ENCODE peak calls at places on chromosomes 5 and 9, in five cellular contexts. One of them, this sample, is unnamed.

GRCh38 chr5:132821350-132821749 is 8.2 kb downstream of the SOWAHA start:
- DNase-seq in breast epithelium: no peak
- DNase-seq in WTC11: no peak
- DNase-seq in upper lobe of right lung: no peak
- DNase-seq in NCI-H1105: no peak
- DNase-seq in this sample: no peak

GRCh38 chr5:9380108-9380507 is 165.8 kb downstream of the SEMA5A start:
- DNase-seq in upper lobe of right lung: no peak
- DNase-seq in NCI-H1105: no peak
- DNase-seq in WTC11: no peak
- DNase-seq in breast epithelium: no peak
- DNase-seq in this sample: no peak

GRCh38 chr5:19886123-19886921 is 101.7 kb downstream of the CDH18 start:
- DNase-seq in WTC11: no peak
- DNase-seq in breast epithelium: no peak
- DNase-seq in upper lobe of right lung: no peak
- DNase-seq in NCI-H1105: no peak
- DNase-seq in this sample: no peak

GRCh38 chr5:73701566-73701965 is 75.6 kb downstream of the ARHGEF28 start:
- DNase-seq in breast epithelium: no peak
- DNase-seq in NCI-H1105: no peak
- DNase-seq in WTC11: no peak
- DNase-seq in upper lobe of right lung: no peak
- DNase-seq in this sample: no peak

GRCh38 chr9:21789541-21790037 is 12.8 kb upstream of the MTAP start:
- DNase-seq in upper lobe of right lung: no peak
- DNase-seq in WTC11: peak
- DNase-seq in NCI-H1105: peak
- DNase-seq in breast epithelium: no peak
- DNase-seq in this sample: peak

GRCh38 chr9:16653491-16654407 is 216.7 kb downstream of the BNC2 start:
- DNase-seq in breast epithelium: no peak
- DNase-seq in NCI-H1105: no peak
- DNase-seq in WTC11: no peak
- DNase-seq in upper lobe of right lung: no peak
- DNase-seq in this sample: no peak

GRCh38 chr9:128192601-128193371 is 1.4 kb upstream of the CIZ1 start:
- DNase-seq in breast epithelium: peak
- DNase-seq in NCI-H1105: peak
- DNase-seq in WTC11: peak
- DNase-seq in upper lobe of right lung: peak
- DNase-seq in this sample: no peak

GRCh38 chr5:593511-593910 is 18.6 kb upstream of the CEP72 start:
- DNase-seq in NCI-H1105: no peak
- DNase-seq in WTC11: no peak
- DNase-seq in upper lobe of right lung: peak
- DNase-seq in breast epithelium: no peak
- DNase-seq in this sample: no peak

GRCh38 chr9:97502984-97503861 is 1.8 kb downstream of the TMOD1 start:
- DNase-seq in upper lobe of right lung: no peak
- DNase-seq in WTC11: peak
- DNase-seq in NCI-H1105: no peak
- DNase-seq in breast epithelium: no peak
- DNase-seq in this sample: no peak

GRCh38 chr9:76510041-76510440 is 51.1 kb downstream of the GCNT1 start:
- DNase-seq in upper lobe of right lung: no peak
- DNase-seq in NCI-H1105: no peak
- DNase-seq in WTC11: no peak
- DNase-seq in breast epithelium: no peak
- DNase-seq in this sample: no peak

GRCh38 chr5:73318308-73318719 is 130.3 kb downstream of the FOXD1 start:
- DNase-seq in NCI-H1105: no peak
- DNase-seq in breast epithelium: no peak
- DNase-seq in upper lobe of right lung: no peak
- DNase-seq in WTC11: no peak
- DNase-seq in this sample: no peak

GRCh38 chr9:16458696-16459420 is 411.6 kb downstream of the BNC2 start:
- DNase-seq in upper lobe of right lung: no peak
- DNase-seq in breast epithelium: no peak
- DNase-seq in NCI-H1105: no peak
- DNase-seq in WTC11: no peak
- DNase-seq in this sample: no peak

GRCh38 chr5:8208307-8208706 is 339.4 kb downstream of the MTRR start:
- DNase-seq in breast epithelium: no peak
- DNase-seq in NCI-H1105: no peak
- DNase-seq in WTC11: no peak
- DNase-seq in upper lobe of right lung: no peak
- DNase-seq in this sample: no peak

GRCh38 chr5:54518146-54519082 is 855 bp downstream of the SNX18 start:
- DNase-seq in breast epithelium: peak
- DNase-seq in upper lobe of right lung: peak
- DNase-seq in NCI-H1105: no peak
- DNase-seq in WTC11: peak
- DNase-seq in this sample: peak

GRCh38 chr5:108345541-108346171 is 36.2 kb downstream of the FBXL17 start:
- DNase-seq in breast epithelium: no peak
- DNase-seq in WTC11: no peak
- DNase-seq in NCI-H1105: no peak
- DNase-seq in upper lobe of right lung: no peak
- DNase-seq in this sample: peak

GRCh38 chr9:105877719-105878118 is 183.4 kb downstream of the TMEM38B start:
- DNase-seq in breast epithelium: no peak
- DNase-seq in NCI-H1105: peak
- DNase-seq in WTC11: no peak
- DNase-seq in upper lobe of right lung: no peak
- DNase-seq in this sample: no peak

GRCh38 chr5:109829331-109829730 is 139.6 kb downstream of the MAN2A1 start:
- DNase-seq in WTC11: no peak
- DNase-seq in NCI-H1105: no peak
- DNase-seq in upper lobe of right lung: no peak
- DNase-seq in breast epithelium: no peak
- DNase-seq in this sample: no peak

GRCh38 chr9:121836382-121836885 is 185.0 kb downstream of the DAB2IP start:
- DNase-seq in WTC11: no peak
- DNase-seq in breast epithelium: peak
- DNase-seq in upper lobe of right lung: no peak
- DNase-seq in NCI-H1105: no peak
- DNase-seq in this sample: no peak

GRCh38 chr9:33329117-33329563 is 38.8 kb downstream of the NFX1 start:
- DNase-seq in breast epithelium: peak
- DNase-seq in NCI-H1105: no peak
- DNase-seq in upper lobe of right lung: no peak
- DNase-seq in WTC11: no peak
- DNase-seq in this sample: no peak

GRCh38 chr5:73673161-73673591 is 47.2 kb downstream of the ARHGEF28 start:
- DNase-seq in upper lobe of right lung: no peak
- DNase-seq in WTC11: no peak
- DNase-seq in NCI-H1105: no peak
- DNase-seq in breast epithelium: no peak
- DNase-seq in this sample: no peak

This sample was measured in OCI-LY7.